ENCODE peak calls at places on chromosomes 4 and X, in seven cellular contexts. F is AG04450; R is cardiac muscle cell; Z is fibroblast of lung; K is activated CD4-positive, alpha-beta T cell treated with anti-CD3 and anti-CD28 coated beads for 4 hours; V is ecto neural progenitor cell; I is WTC11. E is an unnamed sample.

GRCh38 chr4:92253550-92253949 is 50.2 kb upstream of the GRID2 start:
- DNase-seq in F (no peak), R (no peak), Z (no peak), K (no peak), V (no peak), I (no peak), E (no peak)

GRCh38 chrX:45712067-45712466 is 511.4 kb upstream of the DIPK2B start:
- DNase-seq in F (no peak), R (peak; percentile 14), Z (peak; percentile 57), K (no peak), V (no peak), I (no peak), E (no peak)

GRCh38 chr4:76590847-76591281 is 155.8 kb downstream of the SHROOM3 start:
- DNase-seq in F (no peak), R (peak; percentile 27), Z (no peak), K (no peak), V (no peak), I (no peak), E (no peak)

GRCh38 chr4:173191623-173192041 is 23.0 kb downstream of the GALNT7 start:
- DNase-seq in F (no peak), R (no peak), Z (peak; percentile 32), K (no peak), V (no peak), I (no peak), E (no peak)

GRCh38 chr4:185298728-185299394 is 89.5 kb downstream of the SNX25 start:
- DNase-seq in F (no peak), R (no peak), Z (no peak), K (no peak), V (no peak), I (no peak), E (no peak)

GRCh38 chrX:111040377-111041017 is 55.5 kb upstream of the PAK3 start:
- DNase-seq in F (no peak), R (peak; percentile 21), Z (no peak), K (no peak), V (no peak), I (no peak), E (no peak)

GRCh38 chrX:13763489-13763888 is 28.9 kb downstream of the OFD1 start:
- DNase-seq in F (no peak), R (no peak), Z (peak; percentile 38), K (no peak), V (no peak), I (no peak), E (no peak)

GRCh38 chr4:144709159-144709558 is 63.2 kb downstream of the HHIP start:
- DNase-seq in F (peak; percentile 64), R (peak; percentile 56), Z (no peak), K (no peak), V (no peak), I (no peak), E (no peak)

GRCh38 chr4:35253331-35253730 is 991.0 kb downstream of the ARAP2 start:
- DNase-seq in F (no peak), R (no peak), Z (no peak), K (no peak), V (no peak), I (no peak), E (no peak)

GRCh38 chr4:6466756-6467381 is 5.5 kb downstream of the PPP2R2C start:
- DNase-seq in F (no peak), R (no peak), Z (no peak), K (no peak), V (peak; percentile 13), I (no peak), E (no peak)

GRCh38 chrX:119181491-119181890 is 53.9 kb upstream of the KIAA1210 start:
- DNase-seq in F (no peak), R (peak; percentile 53), Z (no peak), K (no peak), V (no peak), I (peak; percentile 38), E (no peak)

GRCh38 chr4:66562276-66562806 is 892.1 kb upstream of the EPHA5 start:
- DNase-seq in F (no peak), R (peak; percentile 44), Z (no peak), K (no peak), V (no peak), I (no peak), E (no peak)

GRCh38 chr4:173319696-173320095 is 14.5 kb downstream of the HMGB2 start:
- DNase-seq in F (no peak), R (peak; percentile 79), Z (no peak), K (no peak), V (no peak), I (no peak), E (no peak)

GRCh38 chr4:103996637-103997036 is 276.9 kb upstream of the TACR3 start:
- DNase-seq in F (no peak), R (peak; percentile 66), Z (peak; percentile 42), K (no peak), V (peak; percentile 54), I (peak; percentile 29), E (no peak)

GRCh38 chrX:56800307-56800706 is 71.3 kb downstream of the NBDY start:
- DNase-seq in F (no peak), R (no peak), Z (no peak), K (no peak), V (no peak), I (no peak), E (no peak)

GRCh38 chr4:188221090-188221489 is 81.8 kb downstream of the TRIML1 start:
- DNase-seq in F (no peak), R (no peak), Z (no peak), K (no peak), V (no peak), I (no peak), E (no peak)

GRCh38 chrX:19007868-19008267 is 24.0 kb upstream of the PHKA2 start:
- DNase-seq in F (no peak), R (no peak), Z (no peak), K (no peak), V (no peak), I (no peak), E (no peak)

GRCh38 chr4:120018786-120019185 is 47.9 kb downstream of the MAD2L1 start:
- DNase-seq in F (no peak), R (no peak), Z (no peak), K (no peak), V (no peak), I (no peak), E (no peak)

GRCh38 chr4:52838729-52839722 is 23.1 kb upstream of the RASL11B start:
- DNase-seq in F (no peak), R (no peak), Z (no peak), K (no peak), V (no peak), I (no peak), E (no peak)

GRCh38 chrX:155857561-155857960 is 23.6 kb upstream of the VAMP7 start:
- DNase-seq in F (no peak), R (peak; percentile 8), Z (peak; percentile 9), K (no peak), V (no peak), I (no peak), E (no peak)

GRCh38 chr4:186144180-186144579 is 39.7 kb downstream of the FAM149A start:
- DNase-seq in F (no peak), R (peak; percentile 72), Z (peak; percentile 48), K (no peak), V (no peak), I (no peak), E (no peak)

GRCh38 chrX:17860811-17861495 is at the start of gene RAI2:
- DNase-seq in F (no peak), R (no peak), Z (no peak), K (peak; percentile 50), V (peak; percentile 74), I (peak; percentile 44), E (no peak)

GRCh38 chr4:39348371-39349265 is 17.5 kb downstream of the RFC1 start:
- DNase-seq in F (no peak), R (no peak), Z (no peak), K (no peak), V (no peak), I (no peak), E (no peak)

GRCh38 chr4:16157609-16158503 is 68.4 kb downstream of the TAPT1 start:
- DNase-seq in F (no peak), R (peak; percentile 17), Z (no peak), K (no peak), V (peak; percentile 57), I (no peak), E (no peak)

GRCh38 chr4:132001542-132001941 is 1147.6 kb upstream of the PCDH10 start:
- DNase-seq in F (peak; percentile 18), R (peak; percentile 56), Z (peak; percentile 11), K (no peak), V (no peak), I (no peak), E (no peak)